ENCODE peak calls at places on chromosomes 11 and 22, in ten cellular contexts. Y, C, L, I, X, K, Z, U, W and H are unnamed samples.

GRCh38 chr11:77071671-77072605 is 5.2 kb downstream of the CAPN5 start:
- DNase-seq in Y (no peak), C (no peak), L (no peak), I (no peak), X (no peak), K (no peak), Z (no peak), U (no peak), W (peak), H (no peak)

GRCh38 chr11:10107522-10107921 is 186.5 kb downstream of the SBF2 start:
- DNase-seq in Y (no peak), C (peak), L (no peak), I (no peak), X (no peak), K (no peak), Z (no peak), U (no peak), W (no peak), H (no peak)

GRCh38 chr11:61554172-61554988 is 26.5 kb downstream of the SYT7 start:
- DNase-seq in Y (no peak), C (no peak), L (no peak), I (no peak), X (peak), K (no peak), Z (no peak), U (no peak), W (no peak), H (no peak)

GRCh38 chr22:30021881-30022619 is 58.2 kb upstream of the HORMAD2 start:
- DNase-seq in Y (no peak), C (no peak), L (no peak), I (no peak), X (no peak), K (no peak), Z (no peak), U (no peak), W (no peak), H (no peak)

GRCh38 chr11:122998727-122999370 is 17.2 kb upstream of the BSX start:
- DNase-seq in Y (no peak), C (peak), L (no peak), I (peak), X (no peak), K (no peak), Z (no peak), U (no peak), W (peak), H (no peak)

GRCh38 chr11:24585192-24585591 is 88.3 kb downstream of the LUZP2 start:
- DNase-seq in Y (no peak), C (no peak), L (no peak), I (peak), X (no peak), K (peak), Z (no peak), U (no peak), W (no peak), H (no peak)

GRCh38 chr11:21634491-21634890 is 558.4 kb upstream of the ANO5 start:
- DNase-seq in Y (no peak), C (no peak), L (no peak), I (no peak), X (no peak), K (no peak), Z (no peak), U (no peak), W (no peak), H (no peak)

GRCh38 chr11:95608093-95608492 is 181.5 kb downstream of the FAM76B start:
- DNase-seq in Y (no peak), C (no peak), L (no peak), I (no peak), X (no peak), K (no peak), Z (no peak), U (no peak), W (no peak), H (no peak)

GRCh38 chr11:13637125-13638119 is 31.0 kb upstream of the FAR1 start:
- DNase-seq in Y (no peak), C (no peak), L (no peak), I (no peak), X (no peak), K (no peak), Z (no peak), U (no peak), W (no peak), H (no peak)

GRCh38 chr11:130771708-130772107 is 144.6 kb downstream of the SNX19 start:
- DNase-seq in Y (no peak), C (peak), L (no peak), I (peak), X (no peak), K (no peak), Z (no peak), U (no peak), W (no peak), H (no peak)